ENCODE peak calls at places on chromosomes 7 and 10, in nine cellular contexts. K is AG04449, G is IMR-90, D is dorsolateral prefrontal cortex, J is kidney epithelial cell, R is neural crest cell, X is foreskin fibroblast, T is uterus, H is pancreas. Q is an unnamed sample.

GRCh38 chr7:77800158-77800557 is 1.6 kb downstream of the PHTF2 start:
- DNase-seq in R (no peak), D (no peak), J (no peak), G (peak; percentile 57), X (no peak), K (no peak), T (no peak), H (no peak), Q (no peak)

GRCh38 chr10:122521011-122521410 is 39.5 kb upstream of the DMBT1 start:
- DNase-seq in K (no peak), R (no peak), X (peak; percentile 42), D (no peak), J (no peak), T (no peak), H (no peak), G (no peak), Q (no peak)

GRCh38 chr7:107638594-107638993 is 22.0 kb upstream of the SLC26A4 start:
- DNase-seq in R (no peak), D (no peak), J (no peak), X (no peak), T (no peak), G (no peak), H (no peak), K (no peak), Q (no peak)

GRCh38 chr10:30510184-30510931 is 76.4 kb downstream of the MAP3K8 start:
- DNase-seq in H (no peak), G (peak; percentile 74), D (no peak), R (no peak), K (no peak), J (no peak), T (peak; percentile 72), X (peak; percentile 25), Q (no peak)

GRCh38 chr10:51895209-51895608 is 195.8 kb upstream of the CSTF2T start:
- DNase-seq in R (no peak), D (no peak), G (peak; percentile 65), K (peak; percentile 57), X (peak; percentile 92), J (no peak), T (peak; percentile 58), H (no peak), Q (peak; percentile 72)

GRCh38 chr10:70950062-70950461 is 61.7 kb upstream of the PCBD1 start:
- DNase-seq in H (no peak), D (no peak), G (no peak), T (no peak), X (no peak), R (no peak), K (no peak), J (no peak), Q (no peak)

GRCh38 chr10:6721480-6721879 is 141.4 kb upstream of the PRKCQ start:
- DNase-seq in X (peak; percentile 99), K (peak; percentile 90), T (peak; percentile 64), R (no peak), H (no peak), D (no peak), G (peak; percentile 99), J (peak; percentile 86), Q (peak; percentile 76)

GRCh38 chr7:157394246-157395191 is 57.7 kb downstream of the DNAJB6 start:
- DNase-seq in D (no peak), K (no peak), R (no peak), G (peak; percentile 78), T (no peak), H (no peak), X (peak; percentile 53), J (no peak), Q (peak; percentile 17)

GRCh38 chr7:111855161-111855841 is 293.0 kb upstream of the IMMP2L start:
- DNase-seq in X (peak; percentile 83), H (no peak), D (peak; percentile 46), G (peak; percentile 79), T (peak; percentile 16), J (peak; percentile 12), R (peak; percentile 11), K (peak; percentile 9), Q (peak; percentile 8)

GRCh38 chr7:27374958-27375841 is 132.6 kb downstream of the EVX1 start:
- DNase-seq in G (no peak), T (no peak), X (no peak), H (no peak), J (no peak), K (no peak), R (no peak), D (no peak), Q (no peak)

GRCh38 chr7:27382307-27382706 is 139.7 kb downstream of the EVX1 start:
- DNase-seq in X (no peak), J (no peak), T (no peak), K (no peak), D (no peak), G (no peak), H (no peak), R (no peak), Q (no peak)

GRCh38 chr7:27375958-27376357 is 133.4 kb downstream of the EVX1 start:
- DNase-seq in H (no peak), R (no peak), D (no peak), G (no peak), X (no peak), K (no peak), J (no peak), T (no peak), Q (no peak)

DNA sequence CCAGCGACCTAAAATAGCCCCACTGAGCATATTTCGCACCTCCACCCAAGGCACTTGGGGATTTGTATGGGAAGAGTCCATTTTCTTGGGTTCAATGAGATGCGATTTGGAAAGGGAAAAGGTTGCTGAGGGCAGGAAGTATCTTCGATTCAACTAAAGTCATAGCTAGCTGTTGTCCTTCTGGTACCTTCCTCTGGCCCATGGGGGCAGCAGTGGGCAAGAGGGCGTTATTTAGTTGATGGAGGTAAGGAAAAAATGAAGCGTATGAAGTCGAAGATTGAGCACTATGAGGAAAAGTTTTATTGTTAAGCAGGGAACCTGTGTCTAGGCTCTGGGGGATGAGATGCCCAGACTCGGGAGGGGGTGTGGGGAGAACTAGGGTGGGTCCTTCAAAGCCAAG is 135.4 kb downstream of the EVX1 start:
- DNase-seq in J (no peak), K (no peak), H (no peak), X (no peak), R (no peak), G (no peak), D (no peak), T (no peak), Q (no peak)
- TF ChIP-seq CTCF in J (peak; percentile 8), K (no peak), H (no peak), X (no peak), R (no peak), G (no peak), D (no peak), T (no peak), Q (peak; percentile 17)

GRCh38 chr7:158705234-158705890 is 758 bp upstream of the NCAPG2 start:
- DNase-seq in H (no peak), K (no peak), X (peak; percentile 46), T (no peak), G (no peak), R (no peak), J (no peak), D (no peak), Q (no peak)

GRCh38 chr7:158706273-158706704 is 1.7 kb upstream of the NCAPG2 start:
- DNase-seq in H (no peak), K (no peak), J (no peak), T (no peak), R (no peak), G (no peak), D (no peak), X (no peak), Q (no peak)

GRCh38 chr7:158702944-158703343 is 1.7 kb downstream of the NCAPG2 start:
- DNase-seq in K (no peak), J (no peak), D (no peak), T (no peak), R (no peak), H (no peak), X (no peak), G (no peak), Q (no peak)

GRCh38 chr7:158706710-158707590 is 2.3 kb upstream of the NCAPG2 start:
- DNase-seq in X (no peak), G (no peak), H (peak; percentile 40), J (no peak), R (no peak), K (no peak), D (no peak), T (no peak), Q (no peak)

DNA sequence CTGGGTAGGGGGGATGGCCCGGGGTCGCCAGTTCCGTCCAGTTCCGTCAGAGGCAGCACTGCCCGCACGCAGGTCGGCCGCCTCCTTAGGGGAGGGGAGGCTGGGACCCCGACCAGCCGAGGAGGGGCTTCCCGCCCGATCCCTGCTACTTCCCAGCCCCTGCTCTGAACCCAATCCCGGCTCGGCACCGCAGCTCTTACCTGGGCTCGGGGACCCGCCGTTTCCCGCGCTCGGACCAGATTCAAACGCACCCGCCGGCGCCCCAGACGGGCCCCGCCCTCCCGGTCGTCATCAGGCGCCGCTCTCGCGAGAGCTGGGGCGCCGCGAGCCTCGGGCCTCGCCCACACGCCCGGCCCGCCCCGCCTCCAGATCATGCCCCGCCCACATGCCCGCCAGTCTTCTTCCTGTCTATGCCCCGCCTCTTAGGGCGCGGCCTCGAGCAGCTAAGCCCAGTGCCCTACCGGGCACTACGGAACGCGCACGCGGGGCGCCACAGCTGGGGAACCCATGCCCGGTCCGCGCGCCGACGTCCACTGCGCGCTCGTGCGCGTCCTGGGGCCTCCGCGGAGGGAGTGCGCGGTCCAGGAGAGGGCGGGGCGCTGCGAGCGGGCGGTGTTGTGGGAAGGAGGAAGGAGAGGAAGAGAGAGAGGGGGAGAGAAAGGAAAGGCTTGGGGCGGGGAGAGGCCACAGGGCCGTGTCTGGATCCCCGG is at the start of gene NCAPG2:
- DNase-seq in G (peak; percentile 98), D (peak; percentile 97), K (peak; percentile 82), X (peak; percentile 100), H (peak; percentile 100), R (peak; percentile 96), J (peak; percentile 93), T (peak; percentile 97), Q (peak; percentile 85)
- TF ChIP-seq CTCF in G (peak; percentile 8), D (peak; percentile 28), K (peak; percentile 24), X (no peak), H (peak; percentile 15), R (peak; percentile 30), J (no peak), T (peak; percentile 13), Q (peak; percentile 38)

DNA sequence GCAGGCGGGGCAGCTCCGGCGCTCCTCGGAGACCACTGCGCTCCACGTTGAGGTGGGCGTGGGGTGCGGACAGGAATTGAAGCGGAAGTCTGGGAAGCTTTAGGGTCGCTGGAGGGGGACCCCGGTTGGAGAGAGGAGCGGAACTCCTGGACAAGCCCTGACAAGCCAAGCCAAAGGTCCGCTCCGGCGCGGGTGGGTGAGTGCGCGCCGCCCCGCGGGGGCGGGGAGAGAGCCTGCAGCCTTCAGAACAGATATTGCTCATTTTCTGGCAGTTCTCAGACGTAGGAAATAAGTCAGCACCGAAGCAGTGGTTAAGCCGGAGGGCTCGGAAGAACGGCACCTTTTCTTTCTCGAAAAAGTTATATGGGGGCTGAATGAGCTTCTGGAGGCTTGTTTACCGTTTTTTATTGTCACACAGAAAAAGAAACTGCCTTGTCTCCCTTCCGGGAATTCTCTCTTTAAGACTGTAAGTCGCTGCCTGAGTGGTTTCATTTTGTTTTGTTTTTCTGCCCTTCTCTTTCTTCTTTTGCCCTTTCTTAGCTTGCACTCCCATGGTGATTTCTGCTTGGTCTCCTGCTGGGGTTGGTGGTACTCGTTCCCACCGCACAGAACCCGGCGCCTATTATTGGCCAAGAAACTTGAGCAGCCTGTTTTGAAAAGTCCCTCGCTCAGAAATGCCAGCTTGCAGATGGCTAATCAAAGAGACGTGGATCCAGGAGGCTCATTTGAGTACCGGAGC is 732 bp downstream of the FAS start:
- DNase-seq in D (peak; percentile 52), G (peak; percentile 68), T (peak; percentile 85), R (no peak), H (peak; percentile 50), K (no peak), X (peak; percentile 88), J (no peak), Q (peak; percentile 46)
- TF ChIP-seq CTCF in D (no peak), G (no peak), T (no peak), R (peak; percentile 17), H (no peak), K (no peak), X (no peak), J (peak; percentile 18), Q (no peak)

GRCh38 chr10:96491303-96491702 is 22.4 kb downstream of the TLL2 start:
- DNase-seq in R (no peak), D (no peak), X (no peak), T (no peak), G (no peak), K (no peak), H (no peak), J (no peak), Q (no peak)
- TF ChIP-seq CTCF in R (peak; percentile 41), D (no peak), X (no peak), T (no peak), G (peak; percentile 9), K (peak; percentile 19), H (no peak), J (peak; percentile 33), Q (peak; percentile 76)